ENCODE peak calls at places on chromosomes 13 and 19, in ten cellular contexts. N is neural progenitor cell, F is AG10803, C is NCI-H1105, U is BE2C, B is astrocyte of the cerebellum, T is HT-29, S is COR-L47, M is osteoblast, Z is HT1080. P is an unnamed sample.

GRCh38 chr19:49222011-49222410 is 64.4 kb downstream of the TRPM4 start:
- DNase-seq in N (no peak), F (peak), C (no peak), U (no peak), B (no peak), T (no peak), S (no peak), M (no peak), Z (no peak), P (no peak)

GRCh38 chr19:46492841-46493235 is 2.8 kb downstream of the PNMA8B start:
- DNase-seq in N (peak), F (no peak), C (no peak), U (no peak), B (no peak), T (no peak), S (no peak), M (peak), Z (no peak), P (no peak)

GRCh38 chr13:30978981-30979956 is 46.8 kb downstream of the TEX26 start:
- DNase-seq in N (peak), F (no peak), C (no peak), U (peak), B (no peak), T (peak), S (peak), M (no peak), Z (no peak), P (peak)

GRCh38 chr13:84487681-84488080 is 605.4 kb upstream of the SLITRK1 start:
- DNase-seq in N (no peak), F (no peak), C (no peak), U (no peak), B (no peak), T (no peak), S (no peak), M (no peak), Z (no peak), P (no peak)

GRCh38 chr19:1851581-1852293 is 3.5 kb upstream of the REXO1 start:
- DNase-seq in N (no peak), F (no peak), C (no peak), U (peak), B (no peak), T (no peak), S (peak), M (no peak), Z (no peak), P (no peak)

GRCh38 chr13:45021250-45021649 is 31.9 kb downstream of the GPALPP1 start:
- DNase-seq in N (no peak), F (peak), C (no peak), U (no peak), B (no peak), T (no peak), S (no peak), M (no peak), Z (no peak), P (no peak)

GRCh38 chr19:17475541-17476115 is 5.3 kb downstream of the SLC27A1 start:
- DNase-seq in N (no peak), F (peak), C (no peak), U (no peak), B (peak), T (peak), S (no peak), M (peak), Z (peak), P (no peak)

GRCh38 chr19:51983361-51983760 is 3.3 kb downstream of the ZNF350 start:
- DNase-seq in N (no peak), F (no peak), C (no peak), U (no peak), B (no peak), T (no peak), S (no peak), M (no peak), Z (no peak), P (no peak)

GRCh38 chr19:31470229-31470939 is 121.1 kb upstream of the TSHZ3 start:
- DNase-seq in N (no peak), F (no peak), C (no peak), U (no peak), B (no peak), T (no peak), S (no peak), M (no peak), Z (no peak), P (no peak)

GRCh38 chr13:47764817-47765216 is 236.3 kb downstream of the SUCLA2 start:
- DNase-seq in N (no peak), F (no peak), C (no peak), U (no peak), B (no peak), T (no peak), S (no peak), M (no peak), Z (no peak), P (no peak)

GRCh38 chr13:61685683-61686013 is 270.0 kb upstream of the PCDH20 start:
- DNase-seq in N (peak), F (no peak), C (peak), U (peak), B (no peak), T (peak), S (peak), M (no peak), Z (peak), P (peak)